ENCODE peak calls at places on chromosomes 5 and 9, in six cellular contexts. G, N, X, O, D and P are unnamed samples.
A peak's percentile ranks its signal among the peaks of the same experiment; 100 is the strongest.

GRCh38 chr5:73625905-73626811 is at the start of gene ARHGEF28:
- DNase-seq in G (no peak), N (no peak), X (no peak), O (no peak), D (peak; percentile 55), P (peak; percentile 79)

GRCh38 chr5:179153341-179153901 is 93.2 kb downstream of the ZNF354C start:
- DNase-seq in G (no peak), N (no peak), X (no peak), O (no peak), D (no peak), P (no peak)

GRCh38 chr5:7053528-7054209 is 340.4 kb downstream of the TENT4A start:
- DNase-seq in G (no peak), N (no peak), X (no peak), O (no peak), D (no peak), P (no peak)

GRCh38 chr9:136193127-136193890 is 11.6 kb downstream of the LHX3 start:
- DNase-seq in G (no peak), N (no peak), X (no peak), O (no peak), D (no peak), P (no peak)

GRCh38 chr9:135512904-135513303 is 8.3 kb upstream of the LCN1 start:
- DNase-seq in G (no peak), N (no peak), X (no peak), O (no peak), D (no peak), P (no peak)

GRCh38 chr5:142860291-142860690 is 90.1 kb downstream of the ARHGAP26 start:
- DNase-seq in G (no peak), N (no peak), X (no peak), O (no peak), D (no peak), P (no peak)

GRCh38 chr5:111447822-111448221 is 64.5 kb downstream of the STARD4 start:
- DNase-seq in G (no peak), N (no peak), X (no peak), O (no peak), D (no peak), P (no peak)

GRCh38 chr5:77568555-77568954 is 70.0 kb downstream of the OTP start:
- DNase-seq in G (no peak), N (no peak), X (no peak), O (no peak), D (no peak), P (no peak)

GRCh38 chr5:39167141-39167972 is 52.0 kb downstream of the FYB1 start:
- DNase-seq in G (no peak), N (no peak), X (no peak), O (no peak), D (no peak), P (no peak)

GRCh38 chr5:142486581-142486980 is 161.8 kb upstream of the SPRY4 start:
- DNase-seq in G (no peak), N (no peak), X (no peak), O (peak; percentile 36), D (no peak), P (no peak)

GRCh38 chr5:144230806-144231205 is 60.1 kb downstream of the KCTD16 start:
- DNase-seq in G (no peak), N (no peak), X (no peak), O (no peak), D (no peak), P (no peak)

GRCh38 chr5:36613241-36613640 is 6.8 kb downstream of the SLC1A3 start:
- DNase-seq in G (no peak), N (no peak), X (no peak), O (no peak), D (no peak), P (no peak)

GRCh38 chr5:39519566-39520231 is 94.9 kb upstream of the DAB2 start:
- DNase-seq in G (no peak), N (no peak), X (peak; percentile 65), O (no peak), D (no peak), P (no peak)

GRCh38 chr9:4344946-4345345 is 45.1 kb upstream of the GLIS3 start:
- DNase-seq in G (no peak), N (no peak), X (no peak), O (no peak), D (no peak), P (no peak)

GRCh38 chr9:129863059-129863690 is 27.9 kb downstream of the USP20 start:
- DNase-seq in G (peak; percentile 55), N (peak; percentile 62), X (peak; percentile 85), O (peak; percentile 72), D (no peak), P (no peak)

GRCh38 chr9:4038182-4038723 is 261.6 kb downstream of the GLIS3 start:
- DNase-seq in G (no peak), N (no peak), X (peak; percentile 51), O (peak; percentile 1), D (no peak), P (no peak)

GRCh38 chr9:136198605-136199083 is 6.3 kb downstream of the LHX3 start:
- DNase-seq in G (no peak), N (no peak), X (no peak), O (no peak), D (no peak), P (peak; percentile 61)

GRCh38 chr9:18985996-18986395 is 47.0 kb downstream of the SAXO1 start:
- DNase-seq in G (no peak), N (no peak), X (no peak), O (no peak), D (no peak), P (no peak)

GRCh38 chr5:61231813-61232212 is 69.5 kb upstream of the SMIM15 start:
- DNase-seq in G (no peak), N (no peak), X (no peak), O (no peak), D (no peak), P (no peak)

GRCh38 chr5:31396611-31397295 is 135.1 kb downstream of the DROSHA start:
- DNase-seq in G (no peak), N (no peak), X (no peak), O (no peak), D (no peak), P (no peak)

GRCh38 chr5:132498152-132498551 is 7.6 kb upstream of the IRF1 start:
- DNase-seq in G (no peak), N (no peak), X (peak; percentile 35), O (no peak), D (no peak), P (no peak)

GRCh38 chr5:143308726-143309125 is 94.8 kb downstream of the NR3C1 start:
- DNase-seq in G (no peak), N (no peak), X (peak; percentile 42), O (no peak), D (no peak), P (no peak)

GRCh38 chr9:131837316-131837715 is 97.4 kb upstream of the RAPGEF1 start:
- DNase-seq in G (no peak), N (no peak), X (no peak), O (no peak), D (no peak), P (no peak)

GRCh38 chr9:19471737-19472648 is 63.2 kb downstream of the ACER2 start:
- DNase-seq in G (peak; percentile 4), N (no peak), X (no peak), O (peak; percentile 48), D (peak; percentile 70), P (peak; percentile 73)

GRCh38 chr5:124372457-124372856 is 374.0 kb downstream of the ZNF608 start:
- DNase-seq in G (no peak), N (no peak), X (no peak), O (no peak), D (no peak), P (no peak)

GRCh38 chr9:27407966-27408365 is 111.0 kb upstream of the EQTN start:
- DNase-seq in G (no peak), N (no peak), X (peak; percentile 25), O (peak; percentile 77), D (no peak), P (no peak)

GRCh38 chr5:133366966-133367365 is 245.4 kb downstream of the FSTL4 start:
- DNase-seq in G (no peak), N (no peak), X (no peak), O (no peak), D (no peak), P (no peak)

GRCh38 chr5:179974946-179975712 is 67.4 kb upstream of the TBC1D9B start:
- DNase-seq in G (no peak), N (no peak), X (no peak), O (no peak), D (peak; percentile 56), P (peak; percentile 64)

GRCh38 chr5:120735076-120735475 is 271.0 kb downstream of the PRR16 start:
- DNase-seq in G (no peak), N (no peak), X (no peak), O (no peak), D (no peak), P (no peak)

GRCh38 chr9:38112010-38112409 is 43.0 kb upstream of the SHB start:
- DNase-seq in G (no peak), N (no peak), X (no peak), O (no peak), D (no peak), P (no peak)